ENCODE peak calls at places on chromosomes 7 and 10, in seven cellular contexts. M, B, W, Q, O, D and U are unnamed samples.

GRCh38 chr10:104309980-104310978 is 28.0 kb downstream of the ITPRIP start:
- DNase-seq in M (peak), B (no peak), W (no peak), Q (no peak), O (peak), D (peak), U (peak)

GRCh38 chr7:68420342-68420750 is 1177.9 kb upstream of the AUTS2 start:
- DNase-seq in M (no peak), B (no peak), W (no peak), Q (no peak), O (no peak), D (no peak), U (no peak)

GRCh38 chr7:38374507-38374906 is 101.1 kb upstream of the TARP start:
- DNase-seq in M (no peak), B (peak), W (no peak), Q (no peak), O (peak), D (no peak), U (no peak)

GRCh38 chr10:89032141-89032814 is 41.7 kb downstream of the FAS start:
- DNase-seq in M (no peak), B (no peak), W (no peak), Q (no peak), O (peak), D (no peak), U (no peak)

GRCh38 chr10:114387784-114388183 is 16.5 kb downstream of the AFAP1L2 start:
- DNase-seq in M (no peak), B (no peak), W (no peak), Q (no peak), O (no peak), D (no peak), U (no peak)

GRCh38 chr10:49037187-49037586 is 78.1 kb downstream of the VSTM4 start:
- DNase-seq in M (no peak), B (peak), W (no peak), Q (no peak), O (no peak), D (no peak), U (no peak)

GRCh38 chr10:62175256-62175655 is 93.4 kb downstream of the RTKN2 start:
- DNase-seq in M (no peak), B (no peak), W (no peak), Q (no peak), O (no peak), D (no peak), U (no peak)

GRCh38 chr7:159212226-159212625 is 67.6 kb upstream of the VIPR2 start:
- DNase-seq in M (no peak), B (no peak), W (no peak), Q (no peak), O (no peak), D (no peak), U (no peak)

GRCh38 chr10:51888263-51888662 is 188.9 kb upstream of the CSTF2T start:
- DNase-seq in M (no peak), B (no peak), W (no peak), Q (no peak), O (no peak), D (no peak), U (no peak)

GRCh38 chr10:89352039-89352597 is 24.3 kb downstream of the IFIT3 start:
- DNase-seq in M (peak), B (peak), W (peak), Q (no peak), O (peak), D (no peak), U (no peak)

GRCh38 chr10:77548671-77549070 is 88.9 kb downstream of the KCNMA1 start:
- DNase-seq in M (no peak), B (no peak), W (no peak), Q (no peak), O (no peak), D (no peak), U (no peak)

GRCh38 chr10:76281704-76282103 is 850.3 kb downstream of the LRMDA start:
- DNase-seq in M (no peak), B (no peak), W (no peak), Q (no peak), O (no peak), D (no peak), U (no peak)

GRCh38 chr7:47988496-47989386 is 9.3 kb upstream of the HUS1 start:
- DNase-seq in M (no peak), B (no peak), W (no peak), Q (no peak), O (no peak), D (no peak), U (no peak)

GRCh38 chr7:141731476-141732149 is 6.5 kb upstream of the SSBP1 start:
- DNase-seq in M (no peak), B (no peak), W (no peak), Q (no peak), O (no peak), D (no peak), U (no peak)

GRCh38 chr10:11351801-11352200 is 259.6 kb downstream of the USP6NL start:
- DNase-seq in M (no peak), B (no peak), W (no peak), Q (no peak), O (no peak), D (no peak), U (no peak)

GRCh38 chr7:120966961-120967360 is 16.4 kb downstream of the ING3 start:
- DNase-seq in M (no peak), B (no peak), W (no peak), Q (no peak), O (no peak), D (no peak), U (no peak)

GRCh38 chr10:79038104-79038840 is 30.5 kb upstream of the ZMIZ1 start:
- DNase-seq in M (no peak), B (no peak), W (no peak), Q (no peak), O (no peak), D (no peak), U (no peak)

DNA sequence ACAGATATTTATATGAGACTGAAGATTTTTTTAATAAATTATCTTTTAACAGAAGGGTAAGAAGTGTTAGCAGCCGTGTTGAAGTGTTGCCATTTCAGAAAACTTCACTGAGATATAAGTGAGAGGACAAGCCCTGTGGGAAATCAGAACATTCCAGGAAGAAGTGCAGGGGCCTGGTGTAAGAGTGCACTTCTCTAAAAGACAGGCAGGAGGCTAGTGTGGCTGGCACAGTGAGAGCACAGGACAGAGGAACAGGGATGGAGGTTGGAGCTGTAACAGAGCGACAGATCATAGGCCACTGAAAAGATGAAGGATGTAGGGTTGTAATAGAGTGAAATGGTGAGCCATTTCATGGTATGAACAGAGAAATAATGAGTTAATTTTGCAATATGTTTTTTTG is 608.9 kb downstream of the SORCS1 start:
- DNase-seq in M (no peak), B (no peak), W (no peak), Q (no peak), O (no peak), D (no peak), U (no peak)
- TF ChIP-seq CTCF in M (no peak), B (no peak), W (no peak), Q (no peak), O (no peak), D (no peak), U (no peak)

GRCh38 chr7:128201067-128201689 is 39.9 kb upstream of the LEP start:
- DNase-seq in M (no peak), B (peak), W (no peak), Q (no peak), O (no peak), D (no peak), U (no peak)
- H3K4me3 ChIP-seq in M (peak), B (no peak), W (peak), Q (peak), O (no peak), D (peak), U (no peak)

GRCh38 chr7:66920769-66921395 is at the start of gene TMEM248:
- DNase-seq in M (peak), B (peak), W (peak), Q (peak), O (peak), D (peak), U (peak)
- TF ChIP-seq POLR2AphosphoS5 in M (peak), B (no peak), W (peak), Q (peak), O (peak), D (peak), U (peak)

DNA sequence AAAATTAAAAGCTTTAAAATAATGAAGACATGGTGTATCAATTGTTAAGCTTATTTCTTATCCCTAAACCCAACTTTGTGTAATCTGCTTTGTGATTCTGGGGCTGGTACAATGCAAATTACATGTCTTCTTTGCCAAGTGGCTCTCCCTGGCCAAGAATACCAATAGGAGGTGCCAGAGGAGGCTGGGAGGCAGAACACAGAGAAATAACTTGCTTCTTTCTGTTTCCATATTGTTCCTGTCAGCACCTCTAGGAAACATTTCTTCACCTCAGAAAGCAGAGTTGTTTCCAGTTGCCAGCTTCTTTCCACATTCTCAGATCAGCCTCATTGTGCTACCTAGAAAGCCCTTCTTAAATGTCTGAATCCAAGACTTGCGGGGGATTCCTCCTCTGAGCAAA is 174.4 kb downstream of the MDFIC start:
- DNase-seq in M (no peak), B (no peak), W (no peak), Q (no peak), O (no peak), D (no peak), U (no peak)
- TF ChIP-seq CTCF in M (no peak), B (no peak), W (no peak), Q (no peak), O (no peak), D (no peak), U (no peak)